ENCODE peak calls at places on chromosomes 11 and 22, in four cellular contexts. One of them, this sample, is unnamed.

GRCh38 chr22:47618180-47618579 is 855.7 kb downstream of the TBC1D22A start:
- DNase-seq in MM.1S: no peak
- DNase-seq in activated CD4-positive, alpha-beta T cell treated with anti-CD3 and anti-CD28 coated beads for 36 hours: no peak
- DNase-seq in endothelial cell: no peak
- DNase-seq in this sample: no peak

GRCh38 chr22:45997077-45997774 is 20.3 kb upstream of the WNT7B start:
- DNase-seq in MM.1S: peak; percentile 34
- DNase-seq in activated CD4-positive, alpha-beta T cell treated with anti-CD3 and anti-CD28 coated beads for 36 hours: no peak
- DNase-seq in endothelial cell: peak; percentile 44
- DNase-seq in this sample: peak; percentile 81

GRCh38 chr11:131279685-131280084 is 90.7 kb upstream of the NTM start:
- DNase-seq in MM.1S: no peak
- DNase-seq in activated CD4-positive, alpha-beta T cell treated with anti-CD3 and anti-CD28 coated beads for 36 hours: no peak
- DNase-seq in endothelial cell: no peak
- DNase-seq in this sample: no peak

GRCh38 chr11:45921561-45922424 is 663 bp upstream of the LARGE2 start:
- DNase-seq in MM.1S: peak; percentile 75
- DNase-seq in activated CD4-positive, alpha-beta T cell treated with anti-CD3 and anti-CD28 coated beads for 36 hours: no peak
- DNase-seq in endothelial cell: no peak
- DNase-seq in this sample: peak; percentile 89

GRCh38 chr11:82406611-82407010 is 327.1 kb downstream of the FAM181B start:
- DNase-seq in MM.1S: no peak
- DNase-seq in activated CD4-positive, alpha-beta T cell treated with anti-CD3 and anti-CD28 coated beads for 36 hours: no peak
- DNase-seq in endothelial cell: no peak
- DNase-seq in this sample: no peak

GRCh38 chr22:20055654-20056053 is 24.4 kb upstream of the DGCR8 start:
- DNase-seq in MM.1S: no peak
- DNase-seq in activated CD4-positive, alpha-beta T cell treated with anti-CD3 and anti-CD28 coated beads for 36 hours: no peak
- DNase-seq in endothelial cell: no peak
- DNase-seq in this sample: peak; percentile 3

GRCh38 chr11:83007477-83007876 is 64.2 kb downstream of the RAB30 start:
- DNase-seq in MM.1S: no peak
- DNase-seq in activated CD4-positive, alpha-beta T cell treated with anti-CD3 and anti-CD28 coated beads for 36 hours: no peak
- DNase-seq in endothelial cell: no peak
- DNase-seq in this sample: no peak

GRCh38 chr11:10564030-10564429 is 4.4 kb downstream of the LYVE1 start:
- DNase-seq in MM.1S: peak; percentile 79
- DNase-seq in activated CD4-positive, alpha-beta T cell treated with anti-CD3 and anti-CD28 coated beads for 36 hours: no peak
- DNase-seq in endothelial cell: no peak
- DNase-seq in this sample: no peak

GRCh38 chr11:9639099-9639498 is 24.8 kb upstream of the SWAP70 start:
- DNase-seq in MM.1S: no peak
- DNase-seq in activated CD4-positive, alpha-beta T cell treated with anti-CD3 and anti-CD28 coated beads for 36 hours: no peak
- DNase-seq in endothelial cell: no peak
- DNase-seq in this sample: no peak

GRCh38 chr11:110134120-110134519 is 40.9 kb downstream of the ZC3H12C start:
- DNase-seq in MM.1S: no peak
- DNase-seq in activated CD4-positive, alpha-beta T cell treated with anti-CD3 and anti-CD28 coated beads for 36 hours: no peak
- DNase-seq in endothelial cell: no peak
- DNase-seq in this sample: no peak

GRCh38 chr11:9150501-9150900 is 59.1 kb upstream of the SCUBE2 start:
- DNase-seq in MM.1S: no peak
- DNase-seq in activated CD4-positive, alpha-beta T cell treated with anti-CD3 and anti-CD28 coated beads for 36 hours: no peak
- DNase-seq in endothelial cell: no peak
- DNase-seq in this sample: no peak

This sample was measured in iPS-NIHi11.